ENCODE peak calls at places on chromosomes 16 and 17, in six cellular contexts. R is HepG2, N is H1, W is A549, P is ovary, L is stomach. T is an unnamed sample.

GRCh38 chr17:73393962-73394361 is 82.2 kb upstream of the CDC42EP4 start:
- DNase-seq in L (no peak), W (no peak), N (no peak), R (peak), P (no peak), T (no peak)

GRCh38 chr17:17605083-17605746 is 13.7 kb upstream of the PEMT start:
- DNase-seq in N (no peak), W (no peak), R (peak), P (no peak), L (no peak), T (no peak)

GRCh38 chr16:74738816-74739215 is 35.8 kb downstream of the FA2H start:
- DNase-seq in N (no peak), P (no peak), L (no peak), W (no peak), R (no peak), T (no peak)

GRCh38 chr16:66924527-66925321 is 611 bp downstream of the RRAD start:
- DNase-seq in P (peak), R (no peak), L (peak), W (peak), N (peak), T (peak)

GRCh38 chr17:69286257-69286656 is 40.7 kb downstream of the ABCA5 start:
- DNase-seq in P (no peak), R (no peak), L (no peak), W (no peak), N (no peak), T (no peak)

GRCh38 chr17:1713878-1714487 is 3.8 kb upstream of the TLCD2 start:
- DNase-seq in P (peak), W (peak), L (peak), N (peak), R (peak), T (peak)

GRCh38 chr16:28491970-28492474 is at the start of gene CLN3:
- DNase-seq in L (peak), W (peak), N (peak), R (peak), P (peak), T (peak)

GRCh38 chr16:49739381-49739780 is 116.5 kb downstream of the ZNF423 start:
- DNase-seq in W (peak), N (peak), P (no peak), L (no peak), R (no peak), T (no peak)

GRCh38 chr16:68889508-68890150 is 46.3 kb downstream of the TANGO6 start:
- DNase-seq in N (no peak), W (no peak), L (no peak), P (no peak), R (peak), T (no peak)

GRCh38 chr17:43554857-43555256 is 8.7 kb upstream of the ETV4 start:
- DNase-seq in P (no peak), W (no peak), R (no peak), N (no peak), L (no peak), T (no peak)

GRCh38 chr17:51795401-51795800 is 363.1 kb downstream of the CA10 start:
- DNase-seq in L (no peak), R (no peak), W (no peak), N (no peak), P (no peak), T (no peak)

GRCh38 chr17:68290955-68291835 is at the start of the genes ARSG and SLC16A6:
- DNase-seq in P (peak), L (peak), N (peak), W (peak), R (peak), T (peak)

GRCh38 chr17:17107281-17107680 is 65.0 kb downstream of the MPRIP start:
- DNase-seq in L (no peak), N (no peak), P (no peak), R (no peak), W (no peak), T (no peak)

GRCh38 chr17:42698736-42699414 is 16.5 kb downstream of the CNTNAP1 start:
- DNase-seq in N (no peak), R (no peak), P (peak), L (no peak), W (no peak), T (no peak)

GRCh38 chr17:17635126-17635525 is 43.6 kb upstream of the PEMT start:
- DNase-seq in L (no peak), W (no peak), R (no peak), N (no peak), P (no peak), T (no peak)

DNA sequence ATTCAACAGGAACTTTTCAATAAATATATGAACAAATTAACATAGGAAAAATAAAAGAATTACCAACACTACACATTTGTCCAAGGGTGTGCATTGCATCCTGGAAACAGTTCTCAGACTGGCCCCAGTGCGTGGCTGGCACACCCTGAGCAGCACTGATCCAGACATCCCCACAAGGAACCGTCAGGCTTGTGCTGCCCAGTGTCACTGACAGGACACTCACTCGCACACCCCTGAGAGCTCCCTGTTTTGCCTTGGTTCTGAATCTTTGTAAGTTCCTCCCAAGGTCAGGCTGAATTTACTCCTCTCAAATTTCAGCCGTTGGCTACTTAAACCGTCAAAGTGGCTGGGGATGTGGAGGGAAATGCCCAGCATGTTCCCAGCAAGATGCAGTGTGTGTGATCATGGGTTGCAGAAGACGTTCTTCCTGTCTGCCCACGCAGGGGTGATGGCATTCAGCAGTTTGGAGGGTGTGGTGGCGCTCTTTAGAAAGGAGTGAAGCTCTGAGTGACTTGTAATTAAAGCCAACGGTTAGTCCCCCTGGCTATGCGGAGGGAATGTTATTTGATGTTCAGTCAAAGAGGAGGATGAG is 1.7 kb downstream of the MT2A start:
- DNase-seq in N (no peak), W (peak), L (peak), P (no peak), R (peak), T (peak)
- TF ChIP-seq CTCF in N (no peak), W (no peak), L (no peak), P (no peak), R (peak), T (no peak)

DNA sequence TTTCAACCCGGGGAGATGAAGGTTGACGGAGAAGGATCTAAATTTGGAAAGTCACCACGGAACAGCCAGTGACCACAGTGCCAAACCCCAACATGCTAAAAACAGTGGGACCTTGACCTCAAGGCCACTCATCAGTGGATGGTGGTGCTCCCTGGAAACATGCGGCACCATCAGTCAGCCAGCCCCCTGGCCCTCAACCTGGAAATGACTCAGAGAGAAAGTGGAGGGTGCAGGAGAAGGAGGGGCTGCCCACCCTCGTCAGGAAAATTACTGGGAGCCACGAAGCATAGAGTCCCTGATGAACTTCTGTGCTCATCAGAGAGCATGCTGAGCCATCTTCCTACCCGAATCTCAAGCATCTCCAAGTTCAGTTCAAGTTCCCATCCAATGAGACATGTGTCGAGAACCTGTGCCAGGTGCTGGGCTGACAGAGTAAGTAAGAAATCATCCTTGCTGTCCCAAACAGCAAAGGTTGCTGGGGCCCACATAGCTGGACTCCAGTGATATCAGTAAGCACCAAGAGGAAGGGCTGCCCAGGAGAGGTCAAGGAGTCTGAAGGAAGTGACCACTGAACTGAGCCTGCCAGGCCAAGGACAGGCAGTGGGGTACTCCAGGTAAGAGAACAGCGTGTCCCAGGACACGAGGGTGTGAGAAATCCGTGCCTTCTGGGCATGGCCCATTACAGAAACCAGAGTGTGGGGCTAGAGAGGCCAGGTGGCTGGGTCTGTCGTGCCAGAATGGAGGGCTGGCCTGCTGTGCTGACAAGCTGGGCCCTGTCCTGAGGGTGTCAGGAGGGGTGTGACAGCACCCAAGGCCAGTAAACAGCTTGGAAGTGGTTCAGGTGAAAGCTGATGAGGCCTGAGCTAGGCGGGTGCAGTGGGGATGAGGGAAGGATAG is 5.2 kb downstream of the PECAM1 start:
- DNase-seq in W (peak), R (peak), P (peak), N (no peak), L (no peak), T (peak)
- TF ChIP-seq EP300 in W (peak), R (peak), P (peak), N (no peak), L (no peak), T (no peak)

GRCh38 chr17:40561294-40561870 is 3.9 kb downstream of the CCR7 start:
- DNase-seq in W (no peak), L (peak), P (no peak), R (no peak), N (no peak), T (no peak)

GRCh38 chr17:40559016-40559853 is 6.0 kb downstream of the CCR7 start:
- DNase-seq in R (no peak), W (no peak), N (no peak), L (peak), P (no peak), T (no peak)

GRCh38 chr17:40559954-40560591 is 5.2 kb downstream of the CCR7 start:
- DNase-seq in R (peak), L (peak), W (peak), P (peak), N (peak), T (peak)

GRCh38 chr17:40561871-40562611 is 3.2 kb downstream of the CCR7 start:
- DNase-seq in R (no peak), N (no peak), W (no peak), L (peak), P (no peak), T (no peak)

GRCh38 chr17:40560592-40561293 is 4.5 kb downstream of the CCR7 start:
- DNase-seq in L (peak), W (no peak), N (no peak), P (no peak), R (no peak), T (no peak)
- TF ChIP-seq CTCF in L (peak), W (no peak), N (no peak), P (no peak), R (no peak), T (no peak)

DNA sequence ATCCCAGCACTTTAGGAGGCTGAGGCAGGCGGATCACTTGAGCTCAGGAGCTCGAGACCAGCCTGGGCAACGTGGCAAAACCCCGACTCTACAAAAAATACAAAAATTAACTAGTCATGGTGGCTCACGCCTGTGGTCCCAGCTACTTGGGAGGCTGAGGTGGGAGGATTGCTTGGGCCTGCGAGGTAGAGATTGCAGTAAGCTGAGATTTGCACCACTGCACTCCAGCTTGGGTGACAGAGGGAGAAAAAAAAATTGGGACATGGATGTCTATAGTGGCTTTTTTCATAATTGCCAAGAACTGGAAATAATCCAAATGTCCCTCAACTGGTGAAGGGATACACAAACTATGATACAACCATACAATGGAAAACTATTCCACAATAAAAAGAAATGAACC is 28.6 kb downstream of the OSBPL7 start:
- DNase-seq in P (no peak), L (no peak), N (no peak), R (no peak), W (no peak), T (no peak)
- TF ChIP-seq EP300 in P (no peak), L (no peak), N (no peak), R (no peak), W (no peak), T (no peak)

GRCh38 chr16:19228575-19228974 is 57.0 kb upstream of the CLEC19A start:
- DNase-seq in L (no peak), N (no peak), W (no peak), R (no peak), P (no peak), T (no peak)

GRCh38 chr16:19230575-19230974 is 55.0 kb upstream of the CLEC19A start:
- DNase-seq in N (no peak), W (no peak), L (no peak), P (no peak), R (no peak), T (no peak)

GRCh38 chr16:19231881-19232280 is 53.6 kb upstream of the CLEC19A start:
- DNase-seq in P (no peak), W (no peak), R (no peak), N (no peak), L (no peak), T (no peak)

GRCh38 chr16:19227643-19228042 is 57.9 kb upstream of the CLEC19A start:
- DNase-seq in P (no peak), R (no peak), N (no peak), L (no peak), W (no peak), T (no peak)

GRCh38 chr16:19228057-19228456 is 57.5 kb upstream of the CLEC19A start:
- DNase-seq in W (no peak), R (no peak), L (no peak), P (no peak), N (no peak), T (no peak)
- TF ChIP-seq CTCF in W (no peak), R (no peak), L (no peak), P (no peak), N (no peak), T (no peak)

GRCh38 chr16:56259425-56259779 is 68.1 kb downstream of the GNAO1 start:
- DNase-seq in P (no peak), R (no peak), N (no peak), L (no peak), W (no peak), T (no peak)
- TF ChIP-seq EP300 in P (no peak), R (no peak), N (no peak), L (no peak), W (no peak), T (no peak)

GRCh38 chr16:73713817-73714495 is 582.7 kb upstream of the PSMD7 start:
- DNase-seq in P (no peak), R (peak), L (no peak), W (peak), N (peak), T (peak)
- TF ChIP-seq CTCF in P (no peak), R (peak), L (no peak), W (peak), N (peak), T (peak)

DNA sequence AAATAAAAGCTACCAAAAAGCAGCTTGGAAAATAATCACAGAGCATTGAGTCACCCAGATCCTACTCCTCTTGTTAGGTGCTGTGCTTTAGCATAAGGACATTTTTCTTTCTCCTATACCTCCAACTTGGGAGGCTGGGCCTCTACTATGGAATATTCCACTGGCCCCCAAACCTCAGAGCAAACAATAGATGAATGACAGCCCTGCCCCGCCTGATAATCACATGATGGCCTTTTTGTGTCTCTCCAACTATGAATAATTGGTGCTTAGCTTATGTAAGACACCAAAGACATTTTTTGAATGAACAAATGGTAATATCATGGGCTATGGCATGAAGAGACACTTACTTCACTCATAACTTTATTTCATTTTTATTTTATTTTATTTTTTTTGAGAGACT is 250.2 kb downstream of the GRIN2A start:
- DNase-seq in L (no peak), P (no peak), R (no peak), W (no peak), N (no peak), T (no peak)
- TF ChIP-seq EP300 in L (no peak), P (no peak), R (no peak), W (no peak), N (no peak), T (no peak)

GRCh38 chr16:89491238-89491869 is 993 bp upstream of the ANKRD11 start:
- DNase-seq in L (no peak), W (peak), N (no peak), P (no peak), R (peak), T (no peak)
- TF ChIP-seq CTCF in L (no peak), W (no peak), N (no peak), P (no peak), R (no peak), T (peak)